ENCODE peak calls at places on chromosomes 16 and 17, in four cellular contexts. Z, J, R and S are unnamed samples.

GRCh38 chr17:16199093-16199492 is 16.2 kb downstream of the NCOR1 start:
- DNase-seq in Z (no peak), R (no peak), J (no peak), S (no peak)

GRCh38 chr17:39925282-39926134 is 1.9 kb downstream of the ORMDL3 start:
- DNase-seq in Z (peak), R (no peak), J (no peak), S (no peak)

GRCh38 chr16:23072084-23072599 is 77.1 kb downstream of the USP31 start:
- DNase-seq in R (no peak), J (peak), Z (no peak), S (peak)

GRCh38 chr17:45320349-45320930 is 3.6 kb upstream of the MAP3K14 start:
- DNase-seq in Z (no peak), R (no peak), J (no peak), S (no peak)

GRCh38 chr16:12803203-12804093 is at the start of gene CPPED1:
- DNase-seq in Z (peak), J (peak), R (peak), S (peak)

GRCh38 chr17:78013683-78014467 is 55.4 kb downstream of the TNRC6C start:
- DNase-seq in R (peak), J (peak), Z (peak), S (peak)

GRCh38 chr16:85514295-85514600 is 98.9 kb upstream of the GSE1 start:
- DNase-seq in J (no peak), Z (no peak), R (no peak), S (no peak)

GRCh38 chr17:18309202-18309601 is 5.6 kb downstream of the TOP3A start:
- DNase-seq in Z (no peak), R (no peak), J (no peak), S (no peak)

GRCh38 chr16:50841081-50841886 is 99.4 kb downstream of the CYLD start:
- DNase-seq in Z (no peak), R (no peak), J (no peak), S (no peak)

GRCh38 chr16:83653785-83654184 is 154.0 kb upstream of the HSBP1 start:
- DNase-seq in R (no peak), Z (no peak), J (no peak), S (no peak)